ENCODE peak calls at places on chromosomes 7 and 10, in four cellular contexts. One of them, this sample, is unnamed.

GRCh38 chr10:65377687-65378086 is 1548.1 kb upstream of the LRRTM3 start:
- DNase-seq in A549: no peak
- DNase-seq in WTC11: no peak
- DNase-seq in K562: no peak
- DNase-seq in this sample: no peak

GRCh38 chr10:132434405-132435005 is 37.5 kb downstream of the PWWP2B start:
- DNase-seq in K562: peak
- DNase-seq in A549: no peak
- DNase-seq in WTC11: no peak
- DNase-seq in this sample: no peak

GRCh38 chr7:70756789-70757188 is 375.2 kb upstream of the GALNT17 start:
- DNase-seq in A549: no peak
- DNase-seq in K562: no peak
- DNase-seq in WTC11: no peak
- DNase-seq in this sample: no peak

GRCh38 chr7:1564603-1565022 is 5.2 kb downstream of the PSMG3 start:
- DNase-seq in A549: no peak
- DNase-seq in WTC11: no peak
- DNase-seq in K562: no peak
- DNase-seq in this sample: no peak

GRCh38 chr7:2013381-2014311 is 219.1 kb downstream of the MAD1L1 start:
- DNase-seq in A549: no peak
- DNase-seq in WTC11: peak
- DNase-seq in K562: no peak
- DNase-seq in this sample: no peak

GRCh38 chr7:42883950-42884349 is 27.9 kb downstream of the C7orf25 start:
- DNase-seq in WTC11: no peak
- DNase-seq in A549: no peak
- DNase-seq in K562: no peak
- DNase-seq in this sample: no peak

GRCh38 chr7:139600306-139600705 is 76.8 kb downstream of the CLEC2L start:
- DNase-seq in A549: no peak
- DNase-seq in K562: peak
- DNase-seq in WTC11: no peak
- DNase-seq in this sample: no peak

GRCh38 chr10:29858352-29859267 is 200.8 kb downstream of the JCAD start:
- DNase-seq in A549: peak
- DNase-seq in WTC11: peak
- DNase-seq in K562: no peak
- DNase-seq in this sample: peak

GRCh38 chr7:604884-605531 is 85.4 kb upstream of the PDGFA start:
- DNase-seq in WTC11: no peak
- DNase-seq in A549: no peak
- DNase-seq in K562: peak
- DNase-seq in this sample: no peak

GRCh38 chr10:71243756-71244637 is 31.6 kb downstream of the UNC5B start:
- DNase-seq in A549: no peak
- DNase-seq in K562: no peak
- DNase-seq in WTC11: no peak
- DNase-seq in this sample: no peak

GRCh38 chr7:132666076-132666775 is 90.0 kb upstream of the PLXNA4 start:
- DNase-seq in A549: no peak
- DNase-seq in WTC11: no peak
- DNase-seq in K562: no peak
- DNase-seq in this sample: no peak

GRCh38 chr10:104350146-104350635 is 3.4 kb upstream of the CFAP58 start:
- DNase-seq in K562: no peak
- DNase-seq in A549: peak
- DNase-seq in WTC11: no peak
- DNase-seq in this sample: peak

GRCh38 chr10:85927952-85928677 is 438.5 kb downstream of the GRID1 start:
- DNase-seq in K562: no peak
- DNase-seq in WTC11: no peak
- DNase-seq in A549: no peak
- DNase-seq in this sample: no peak

GRCh38 chr7:4707134-4707651 is 25.1 kb downstream of the FOXK1 start:
- DNase-seq in WTC11: peak
- DNase-seq in K562: no peak
- DNase-seq in A549: no peak
- DNase-seq in this sample: no peak

GRCh38 chr7:96596120-96596826 is 113.4 kb downstream of the SEM1 start:
- DNase-seq in WTC11: no peak
- DNase-seq in A549: no peak
- DNase-seq in K562: no peak
- DNase-seq in this sample: no peak

GRCh38 chr7:129750091-129750870 is 138.8 kb downstream of the NRF1 start:
- DNase-seq in A549: no peak
- DNase-seq in WTC11: no peak
- DNase-seq in K562: no peak
- DNase-seq in this sample: no peak
- TF ChIP-seq NR3C1 in A549: no peak
- TF ChIP-seq NR3C1 in WTC11: no peak
- TF ChIP-seq NR3C1 in K562: no peak
- TF ChIP-seq NR3C1 in this sample: no peak

GRCh38 chr7:137772221-137772620 is 74.6 kb downstream of the DGKI start:
- DNase-seq in WTC11: no peak
- DNase-seq in K562: no peak
- DNase-seq in A549: no peak
- DNase-seq in this sample: no peak

GRCh38 chr7:137771273-137771672 is 75.5 kb downstream of the DGKI start:
- DNase-seq in A549: no peak
- DNase-seq in WTC11: no peak
- DNase-seq in K562: no peak
- DNase-seq in this sample: no peak

GRCh38 chr7:137774793-137775201 is 72.0 kb downstream of the DGKI start:
- DNase-seq in WTC11: no peak
- DNase-seq in A549: no peak
- DNase-seq in K562: no peak
- DNase-seq in this sample: no peak

GRCh38 chr7:137772748-137773147 is 74.0 kb downstream of the DGKI start:
- DNase-seq in A549: no peak
- DNase-seq in K562: no peak
- DNase-seq in WTC11: no peak
- DNase-seq in this sample: no peak

GRCh38 chr7:137771679-137772078 is 75.1 kb downstream of the DGKI start:
- DNase-seq in K562: no peak
- DNase-seq in WTC11: no peak
- DNase-seq in A549: no peak
- DNase-seq in this sample: no peak
- TF ChIP-seq NR3C1 in K562: no peak
- TF ChIP-seq NR3C1 in WTC11: no peak
- TF ChIP-seq NR3C1 in A549: no peak
- TF ChIP-seq NR3C1 in this sample: no peak

GRCh38 chr10:110430369-110431273 is 67.1 kb upstream of the DUSP5 start:
- DNase-seq in K562: no peak
- DNase-seq in A549: no peak
- DNase-seq in WTC11: peak
- DNase-seq in this sample: no peak

GRCh38 chr10:110432084-110432483 is 65.6 kb upstream of the DUSP5 start:
- DNase-seq in K562: no peak
- DNase-seq in WTC11: no peak
- DNase-seq in A549: no peak
- DNase-seq in this sample: no peak

GRCh38 chr10:110426294-110427153 is 71.2 kb upstream of the DUSP5 start:
- DNase-seq in A549: peak
- DNase-seq in WTC11: no peak
- DNase-seq in K562: no peak
- DNase-seq in this sample: no peak

GRCh38 chr10:110431659-110432058 is 66.0 kb upstream of the DUSP5 start:
- DNase-seq in K562: no peak
- DNase-seq in WTC11: peak
- DNase-seq in A549: no peak
- DNase-seq in this sample: no peak

DNA sequence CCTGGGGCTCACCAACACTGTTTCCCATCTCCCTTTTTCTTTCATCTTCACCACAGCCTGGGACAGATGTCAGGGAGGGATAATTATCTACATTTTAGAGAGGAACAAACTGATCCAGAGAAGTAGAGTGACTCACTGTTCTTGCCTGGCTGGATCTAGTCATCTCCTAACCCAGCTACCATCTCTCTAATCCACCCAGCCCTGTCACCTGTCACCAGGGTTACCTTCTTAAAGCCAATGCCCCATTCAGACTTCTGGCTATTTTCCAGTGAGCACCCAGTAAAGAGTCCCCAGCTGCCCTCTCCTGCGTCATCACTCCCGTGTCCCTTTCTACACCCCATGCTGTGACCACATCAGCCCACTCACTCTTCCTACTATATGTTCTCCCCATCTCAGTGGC is 68.4 kb upstream of the DUSP5 start:
- DNase-seq in A549: no peak
- DNase-seq in K562: no peak
- DNase-seq in WTC11: peak
- DNase-seq in this sample: no peak
- TF ChIP-seq NR3C1 in A549: no peak
- TF ChIP-seq NR3C1 in K562: no peak
- TF ChIP-seq NR3C1 in WTC11: no peak
- TF ChIP-seq NR3C1 in this sample: no peak

GRCh38 chr10:100562008-100562672 is 26.4 kb downstream of the HIF1AN start:
- DNase-seq in A549: peak
- DNase-seq in K562: peak
- DNase-seq in WTC11: peak
- DNase-seq in this sample: peak
- TF ChIP-seq NR3C1 in A549: no peak
- TF ChIP-seq NR3C1 in K562: no peak
- TF ChIP-seq NR3C1 in WTC11: peak
- TF ChIP-seq NR3C1 in this sample: no peak

GRCh38 chr10:122164028-122164601 is 107.0 kb upstream of the BTBD16 start:
- DNase-seq in WTC11: no peak
- DNase-seq in K562: no peak
- DNase-seq in A549: no peak
- DNase-seq in this sample: no peak
- TF ChIP-seq NR3C1 in WTC11: no peak
- TF ChIP-seq NR3C1 in K562: no peak
- TF ChIP-seq NR3C1 in A549: no peak
- TF ChIP-seq NR3C1 in this sample: no peak

GRCh38 chr10:43304687-43305333 is 37.9 kb upstream of the RASGEF1A start:
- DNase-seq in A549: peak
- DNase-seq in WTC11: peak
- DNase-seq in K562: peak
- DNase-seq in this sample: no peak
- TF ChIP-seq NR3C1 in A549: no peak
- TF ChIP-seq NR3C1 in WTC11: no peak
- TF ChIP-seq NR3C1 in K562: no peak
- TF ChIP-seq NR3C1 in this sample: no peak

GRCh38 chr7:116277070-116277469 is 66.7 kb downstream of the TES start:
- DNase-seq in A549: no peak
- DNase-seq in K562: no peak
- DNase-seq in WTC11: no peak
- DNase-seq in this sample: no peak

GRCh38 chr7:116285252-116285651 is 74.9 kb downstream of the TES start:
- DNase-seq in WTC11: no peak
- DNase-seq in K562: no peak
- DNase-seq in A549: no peak
- DNase-seq in this sample: no peak

GRCh38 chr7:116283595-116284204 is 73.4 kb downstream of the TES start:
- DNase-seq in WTC11: no peak
- DNase-seq in K562: no peak
- DNase-seq in A549: no peak
- DNase-seq in this sample: no peak

GRCh38 chr7:116284390-116284789 is 74.1 kb downstream of the TES start:
- DNase-seq in K562: no peak
- DNase-seq in WTC11: no peak
- DNase-seq in A549: no peak
- DNase-seq in this sample: no peak

GRCh38 chr7:116280803-116281202 is 70.5 kb downstream of the TES start:
- DNase-seq in WTC11: no peak
- DNase-seq in K562: no peak
- DNase-seq in A549: no peak
- DNase-seq in this sample: no peak
- TF ChIP-seq NR3C1 in WTC11: no peak
- TF ChIP-seq NR3C1 in K562: no peak
- TF ChIP-seq NR3C1 in A549: no peak
- TF ChIP-seq NR3C1 in this sample: no peak

DNA sequence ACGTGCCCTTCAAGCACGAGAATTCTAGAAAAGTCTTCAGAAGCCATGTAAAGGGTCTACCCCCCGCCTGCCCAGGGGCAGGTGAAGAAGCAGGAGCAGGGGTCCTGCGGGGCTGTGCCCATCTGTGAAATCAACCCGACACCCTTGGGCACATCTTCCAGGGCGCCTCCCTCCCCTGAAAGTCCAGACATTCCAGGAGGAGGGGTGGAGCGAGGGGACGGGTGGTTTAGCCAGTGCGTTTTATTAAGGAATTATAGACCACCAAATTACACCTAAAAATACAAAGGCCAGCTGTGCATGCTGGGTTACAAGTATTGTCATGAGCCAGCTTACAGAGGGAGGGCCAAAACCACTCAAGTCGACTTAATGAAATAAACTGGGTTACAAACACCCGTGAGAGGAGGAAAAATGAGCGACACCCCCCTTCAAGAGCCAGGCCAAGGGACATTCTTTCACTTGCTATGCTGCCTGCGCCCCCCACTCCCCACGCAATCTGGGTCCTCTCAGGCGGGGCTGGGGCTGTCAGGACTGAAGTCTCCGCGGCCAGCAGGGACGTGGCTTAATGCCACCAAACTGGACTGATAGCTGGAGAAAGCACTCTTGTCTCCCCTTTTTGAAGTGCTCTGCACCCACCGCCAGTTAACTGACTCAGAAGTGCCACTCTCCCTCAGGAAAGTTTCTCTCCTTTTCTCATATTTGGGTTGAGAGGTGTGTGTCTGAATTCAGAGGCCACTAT is 360.3 kb downstream of the FRMD4A start:
- DNase-seq in A549: no peak
- DNase-seq in WTC11: no peak
- DNase-seq in K562: no peak
- DNase-seq in this sample: no peak
- TF ChIP-seq NR3C1 in A549: no peak
- TF ChIP-seq NR3C1 in WTC11: no peak
- TF ChIP-seq NR3C1 in K562: no peak
- TF ChIP-seq NR3C1 in this sample: no peak

GRCh38 chr7:118185163-118185860 is 1.3 kb downstream of the LSM8 start:
- DNase-seq in K562: no peak
- DNase-seq in A549: no peak
- DNase-seq in WTC11: no peak
- DNase-seq in this sample: no peak
- TF ChIP-seq NR3C1 in K562: no peak
- TF ChIP-seq NR3C1 in A549: no peak
- TF ChIP-seq NR3C1 in WTC11: no peak
- TF ChIP-seq NR3C1 in this sample: no peak